ENCODE peak calls at places on chromosomes 3 and 15, in seven cellular contexts. T is endothelial cell, L is GM13976, N is fibroblast of villous mesenchyme, J is astrocyte of the spinal cord, B is psoas muscle, D is BJ. Z is an unnamed sample.

GRCh38 chr3:30353711-30354467 is 252.5 kb upstream of the TGFBR2 start:
- DNase-seq in T (no peak), L (no peak), N (no peak), J (no peak), B (no peak), D (no peak), Z (no peak)

GRCh38 chr3:8233938-8234337 is 267.7 kb upstream of the LMCD1 start:
- DNase-seq in T (no peak), L (no peak), N (no peak), J (no peak), B (no peak), D (no peak), Z (no peak)

GRCh38 chr15:98000249-98001203 is 40.0 kb downstream of the ARRDC4 start:
- DNase-seq in T (no peak), L (no peak), N (peak; percentile 12), J (peak; percentile 7), B (no peak), D (peak; percentile 80), Z (no peak)

GRCh38 chr3:197540961-197541377 is 14.8 kb downstream of the BDH1 start:
- DNase-seq in T (no peak), L (no peak), N (no peak), J (no peak), B (no peak), D (no peak), Z (no peak)

GRCh38 chr15:40358492-40359353 is 704 bp downstream of the DISP2 start:
- DNase-seq in T (no peak), L (peak; percentile 48), N (no peak), J (no peak), B (peak; percentile 59), D (no peak), Z (no peak)

GRCh38 chr15:80693682-80694623 is 1.2 kb upstream of the ABHD17C start:
- DNase-seq in T (no peak), L (no peak), N (peak; percentile 46), J (peak; percentile 36), B (no peak), D (no peak), Z (no peak)

GRCh38 chr15:76345880-76346665 is 9.5 kb downstream of the ISL2 start:
- DNase-seq in T (no peak), L (peak; percentile 76), N (no peak), J (no peak), B (no peak), D (no peak), Z (no peak)

GRCh38 chr3:184378650-184379374 is 805 bp upstream of the THPO start:
- DNase-seq in T (no peak), L (no peak), N (peak; percentile 32), J (no peak), B (no peak), D (no peak), Z (no peak)

GRCh38 chr3:30720586-30721313 is 114.3 kb downstream of the TGFBR2 start:
- DNase-seq in T (no peak), L (no peak), N (peak; percentile 85), J (peak; percentile 71), B (no peak), D (peak; percentile 31), Z (no peak)

GRCh38 chr15:30990036-30990435 is 1.4 kb downstream of the MTMR10 start:
- DNase-seq in T (no peak), L (no peak), N (no peak), J (no peak), B (no peak), D (no peak), Z (no peak)

GRCh38 chr3:173617490-173617889 is 219.9 kb downstream of the NLGN1 start:
- DNase-seq in T (no peak), L (no peak), N (no peak), J (no peak), B (no peak), D (no peak), Z (peak; percentile 70)

GRCh38 chr3:165185707-165186327 is 10.4 kb downstream of the SLITRK3 start:
- DNase-seq in T (peak; percentile 67), L (peak; percentile 62), N (peak; percentile 59), J (peak; percentile 50), B (no peak), D (no peak), Z (no peak)

GRCh38 chr3:161586836-161587235 is 90.2 kb downstream of the OTOL1 start:
- DNase-seq in T (no peak), L (no peak), N (no peak), J (no peak), B (no peak), D (no peak), Z (no peak)

DNA sequence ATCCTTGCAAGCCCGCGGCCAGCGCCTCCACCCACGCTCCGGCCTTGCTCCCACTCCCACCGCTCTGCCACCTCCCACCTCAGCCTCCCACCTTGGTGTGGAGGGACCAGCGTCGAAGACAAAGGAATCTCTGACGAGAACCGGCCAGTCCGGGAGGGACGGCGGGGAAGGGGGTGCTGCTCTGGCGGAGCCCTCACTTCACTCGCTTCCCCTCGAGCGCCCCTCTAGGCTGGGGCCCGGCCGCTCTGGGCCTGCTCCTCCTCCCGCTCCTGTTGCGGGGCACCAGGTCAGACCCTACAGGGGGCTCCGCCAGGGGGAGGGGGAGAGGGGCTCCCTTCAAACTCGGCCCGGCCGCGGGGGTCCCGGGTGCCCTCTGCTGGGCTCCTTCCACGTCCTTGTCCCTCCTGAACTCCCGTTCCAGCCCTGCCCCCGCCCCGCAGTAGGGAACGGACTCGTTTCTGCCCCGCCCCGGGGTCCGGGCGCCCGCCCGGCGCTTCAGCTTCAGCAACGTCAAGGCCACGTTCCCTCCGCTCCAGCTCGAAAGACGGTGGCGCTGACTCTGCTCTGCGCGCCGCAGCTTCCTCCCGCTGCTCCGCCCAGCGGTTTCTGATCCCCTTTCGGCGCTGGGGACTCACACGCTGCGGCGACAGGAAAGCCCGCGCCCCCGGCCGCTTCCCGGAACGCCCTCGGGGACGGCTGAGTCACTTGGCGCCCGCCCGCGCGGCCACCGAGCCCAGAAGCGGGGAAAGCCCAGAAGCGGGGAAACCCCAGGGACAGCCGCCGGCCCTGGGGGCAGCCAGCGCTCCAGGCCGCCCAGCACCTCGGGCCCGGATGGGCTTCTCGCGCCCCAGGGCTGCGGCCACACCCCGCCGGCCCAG is 28.6 kb downstream of the ARHGAP31 start:
- DNase-seq in T (peak; percentile 70), L (peak; percentile 93), N (peak; percentile 81), J (peak; percentile 85), B (peak; percentile 92), D (peak; percentile 37), Z (peak; percentile 91)
- TF ChIP-seq CTCF in T (no peak), L (no peak), N (peak; percentile 27), J (peak; percentile 5), B (no peak), D (peak; percentile 18), Z (peak; percentile 29)

DNA sequence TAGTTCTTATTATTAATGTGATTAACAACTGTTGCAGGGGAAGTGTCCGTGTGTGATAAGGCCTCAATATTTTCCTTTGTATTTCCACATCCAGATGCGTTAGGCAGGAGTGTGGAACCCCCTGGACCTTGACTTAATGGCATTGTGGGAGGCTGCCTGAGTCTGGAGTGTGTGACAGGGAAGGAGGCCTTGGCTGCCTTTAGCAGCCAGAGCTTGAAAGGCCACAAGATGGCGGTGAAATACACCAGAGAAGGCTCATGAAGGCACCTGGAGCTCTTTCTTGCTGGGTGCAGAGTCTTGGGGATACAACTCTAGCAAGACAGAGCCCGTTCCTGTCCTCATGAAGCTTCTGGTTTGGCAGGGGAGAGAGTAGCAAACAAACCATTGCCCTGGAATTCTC is 36.9 kb downstream of the POLR2M start:
- DNase-seq in T (no peak), L (no peak), N (no peak), J (no peak), B (no peak), D (no peak), Z (no peak)
- TF ChIP-seq CTCF in T (no peak), L (no peak), N (peak; percentile 26), J (peak; percentile 37), B (no peak), D (peak; percentile 16), Z (peak; percentile 5)

DNA sequence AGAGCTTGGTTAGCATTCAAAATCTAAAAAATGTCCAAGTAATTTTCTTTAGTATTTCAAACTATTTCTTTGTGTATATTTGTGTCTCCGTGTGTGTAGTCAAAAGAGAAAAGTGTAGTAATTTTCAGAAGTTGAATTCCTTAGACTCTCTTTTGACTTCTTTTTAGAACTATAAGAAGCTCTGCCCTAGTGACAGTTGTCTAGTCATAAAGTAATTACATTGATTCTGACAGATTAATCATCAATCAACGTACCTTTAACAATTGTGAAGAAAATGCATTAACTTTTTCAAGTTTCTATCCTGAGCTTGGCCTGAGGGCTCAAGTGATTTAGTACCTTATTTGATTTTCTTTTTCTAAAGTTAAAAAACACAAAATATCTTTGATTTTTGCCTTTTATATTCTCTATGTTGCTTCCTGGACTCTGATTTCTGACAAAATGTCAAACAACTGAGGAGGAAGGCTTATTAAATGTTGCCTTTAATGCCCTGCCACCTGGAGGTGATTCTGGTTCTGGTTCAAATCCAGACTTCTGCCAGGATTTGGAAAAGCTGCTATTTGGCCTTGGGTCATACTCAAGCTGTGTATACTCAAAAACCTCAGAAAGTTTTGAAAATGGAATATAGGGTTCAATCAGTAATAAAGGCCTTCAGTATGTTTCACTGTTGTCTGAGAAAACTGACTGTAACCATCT is 653.6 kb downstream of the NSUN3 start:
- DNase-seq in T (no peak), L (no peak), N (no peak), J (no peak), B (no peak), D (no peak), Z (no peak)
- TF ChIP-seq CTCF in T (no peak), L (no peak), N (no peak), J (no peak), B (no peak), D (no peak), Z (peak; percentile 6)

DNA sequence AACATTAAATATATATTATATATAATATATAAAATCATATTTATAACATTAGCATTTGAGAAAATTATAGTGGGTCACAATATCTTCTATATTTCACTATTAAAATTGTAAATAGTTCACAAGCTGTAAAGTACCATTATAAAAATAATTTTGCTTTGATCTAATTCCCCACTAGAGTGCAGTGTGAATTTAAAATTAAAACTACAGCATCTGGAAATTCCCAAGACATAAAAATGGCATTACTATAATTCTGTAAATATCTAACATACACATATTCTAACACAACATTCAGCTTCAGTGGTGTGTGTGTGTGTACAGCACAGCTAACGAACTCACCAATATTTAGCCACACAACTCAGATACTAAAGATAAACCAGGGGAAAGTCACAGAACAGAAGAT is 424.9 kb upstream of the ZNF385D start:
- DNase-seq in T (no peak), L (no peak), N (no peak), J (peak; percentile 9), B (no peak), D (no peak), Z (no peak)
- TF ChIP-seq CTCF in T (no peak), L (no peak), N (no peak), J (peak; percentile 21), B (no peak), D (no peak), Z (no peak)

GRCh38 chr3:53774414-53774813 is 71.8 kb downstream of the CHDH start:
- DNase-seq in T (no peak), L (no peak), N (no peak), J (no peak), B (no peak), D (no peak), Z (no peak)
- TF ChIP-seq CTCF in T (no peak), L (no peak), N (no peak), J (no peak), B (no peak), D (no peak), Z (no peak)

DNA sequence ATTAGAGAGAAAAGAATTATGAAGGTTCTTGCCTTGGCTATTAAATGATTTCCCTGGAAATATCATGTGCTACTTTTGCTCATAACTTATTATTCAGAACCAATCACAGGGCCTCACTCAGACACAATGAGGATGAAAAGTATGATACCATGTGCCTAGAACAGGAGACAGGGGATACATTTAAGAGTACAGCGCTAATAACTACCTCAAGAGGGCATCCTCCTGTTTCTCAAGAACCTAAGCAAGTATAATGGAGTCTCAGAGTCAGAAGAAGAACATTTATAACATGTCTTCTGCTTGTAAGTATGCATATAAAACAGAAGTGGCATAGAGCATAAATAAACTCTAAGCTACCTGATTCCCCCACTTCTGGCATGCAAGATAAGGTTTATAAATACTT is 125.4 kb upstream of the MME start:
- DNase-seq in T (no peak), L (no peak), N (peak; percentile 84), J (peak; percentile 60), B (no peak), D (no peak), Z (no peak)
- TF ChIP-seq CTCF in T (no peak), L (no peak), N (peak; percentile 70), J (peak; percentile 47), B (peak; percentile 41), D (peak; percentile 58), Z (peak; percentile 13)

Z was measured in heart left ventricle.